ENCODE peak calls at places on chromosomes 16 and 17, in five cellular contexts. S, F, A, V and T are unnamed samples.

GRCh38 chr16:50315346-50315997 is 49.1 kb downstream of the ADCY7 start:
- DNase-seq in A (no peak), F (no peak), S (no peak), V (no peak), T (no peak)

GRCh38 chr17:6542577-6542976 is 13.8 kb downstream of the PITPNM3 start:
- DNase-seq in V (peak), S (no peak), A (no peak), F (no peak), T (no peak)

GRCh38 chr16:24328835-24329418 is 72.8 kb downstream of the CACNG3 start:
- DNase-seq in A (no peak), F (no peak), V (no peak), S (no peak), T (no peak)

GRCh38 chr17:81190591-81190990 is 24.6 kb upstream of the AATK start:
- DNase-seq in F (no peak), V (peak), A (no peak), S (no peak), T (no peak)

GRCh38 chr16:6482861-6483530 is 849.6 kb upstream of the RBFOX1 start:
- DNase-seq in S (no peak), F (no peak), V (peak), A (no peak), T (no peak)

GRCh38 chr17:47604268-47604927 is 45.3 kb upstream of the KPNB1 start:
- DNase-seq in F (peak), S (no peak), A (no peak), V (no peak), T (no peak)

GRCh38 chr17:75707096-75707720 is 14.1 kb upstream of the ITGB4 start:
- DNase-seq in A (no peak), V (no peak), S (no peak), F (no peak), T (no peak)

GRCh38 chr17:82611140-82612058 is 36.8 kb downstream of the WDR45B start:
- DNase-seq in S (no peak), A (no peak), V (no peak), F (no peak), T (no peak)

GRCh38 chr16:74743668-74744299 is 30.8 kb downstream of the FA2H start:
- DNase-seq in V (no peak), A (peak), F (no peak), S (peak), T (no peak)

GRCh38 chr17:70137451-70138230 is 31.7 kb upstream of the KCNJ2 start:
- DNase-seq in F (peak), S (peak), V (no peak), A (peak), T (peak)

GRCh38 chr17:81381632-81382577 is 13.4 kb upstream of the BAHCC1 start:
- DNase-seq in V (peak), F (no peak), S (no peak), A (no peak), T (no peak)

GRCh38 chr16:11560701-11561439 is 25.8 kb downstream of the LITAF start:
- DNase-seq in A (no peak), S (no peak), V (no peak), F (no peak), T (no peak)

GRCh38 chr16:67428146-67428731 is 2.7 kb upstream of the HSD11B2 start:
- DNase-seq in V (peak), F (peak), A (no peak), S (peak), T (peak)

GRCh38 chr17:17088104-17088485 is 45.8 kb downstream of the MPRIP start:
- DNase-seq in S (no peak), V (peak), F (no peak), A (no peak), T (no peak)

GRCh38 chr16:89052191-89052787 is 41.4 kb upstream of the ACSF3 start:
- DNase-seq in S (no peak), V (peak), A (no peak), F (no peak), T (no peak)

GRCh38 chr17:75980188-75981018 is 1.4 kb downstream of the TEN1 start:
- DNase-seq in S (no peak), V (peak), A (no peak), F (no peak), T (no peak)

GRCh38 chr17:32102697-32103096 is 39.6 kb upstream of the RHOT1 start:
- DNase-seq in A (no peak), S (no peak), V (no peak), F (no peak), T (peak)

GRCh38 chr16:7744546-7745294 is 412.1 kb downstream of the RBFOX1 start:
- DNase-seq in F (no peak), A (no peak), V (no peak), S (no peak), T (no peak)

GRCh38 chr16:7742626-7743025 is 410.0 kb downstream of the RBFOX1 start:
- DNase-seq in A (no peak), S (no peak), V (no peak), F (no peak), T (no peak)

GRCh38 chr16:7746971-7747370 is 414.3 kb downstream of the RBFOX1 start:
- DNase-seq in F (no peak), A (no peak), V (no peak), S (no peak), T (no peak)

DNA sequence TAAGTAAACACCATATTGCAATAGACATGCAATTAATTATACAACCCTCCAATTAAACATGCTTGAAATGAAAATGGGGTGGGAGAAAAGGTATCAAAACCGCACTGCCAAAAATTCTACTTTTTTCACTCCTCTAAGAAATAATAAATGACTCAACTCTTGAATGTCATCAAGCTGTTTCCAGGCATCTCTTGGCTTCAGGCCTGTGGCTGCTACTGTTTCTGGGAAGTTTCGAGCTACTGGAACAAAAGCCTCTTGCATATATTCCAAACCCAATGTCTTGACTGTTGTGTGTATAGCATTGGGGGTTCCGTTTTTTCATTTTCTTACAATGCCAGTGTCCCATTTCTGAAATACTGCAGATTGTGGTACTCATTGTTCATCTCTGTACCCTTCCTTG is 412.7 kb downstream of the RBFOX1 start:
- DNase-seq in S (no peak), F (no peak), A (no peak), V (no peak), T (no peak)
- TF ChIP-seq CTCF in S (no peak), F (no peak), A (no peak), V (no peak), T (no peak)

DNA sequence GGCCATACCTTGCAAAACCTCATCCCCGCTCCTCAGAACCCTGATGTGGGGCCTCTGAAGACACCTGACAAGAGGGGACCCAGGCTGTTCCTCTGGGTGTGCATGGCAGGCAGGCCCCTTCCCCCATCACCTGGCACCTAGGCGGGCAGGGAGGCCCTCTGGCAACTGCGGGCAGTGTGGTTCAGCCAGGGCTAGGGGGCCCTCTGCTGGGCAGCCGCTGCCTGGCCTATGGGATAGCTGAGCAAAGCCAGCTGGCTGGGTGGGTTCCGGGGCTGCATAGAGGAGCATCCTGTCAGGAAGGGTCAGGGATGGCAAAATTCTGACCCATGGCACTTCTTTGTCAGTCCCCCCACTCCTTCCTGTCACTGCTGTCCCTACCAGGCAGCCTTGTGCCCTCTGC is 228.7 kb upstream of the ASIC2 start:
- DNase-seq in F (no peak), S (no peak), A (no peak), V (no peak), T (no peak)
- TF ChIP-seq CTCF in F (peak), S (peak), A (peak), V (peak), T (peak)

GRCh38 chr17:37221865-37222264 is 153.9 kb upstream of the C17orf78 start:
- DNase-seq in V (no peak), A (no peak), F (no peak), S (no peak), T (no peak)
- TF ChIP-seq CTCF in V (peak), A (no peak), F (no peak), S (no peak), T (no peak)

GRCh38 chr17:4003501-4004421 is 39.5 kb upstream of the ATP2A3 start:
- DNase-seq in V (peak), A (no peak), F (no peak), S (no peak), T (no peak)

GRCh38 chr17:4006165-4006589 is 41.9 kb upstream of the ATP2A3 start:
- DNase-seq in V (peak), A (no peak), F (no peak), S (no peak), T (no peak)

GRCh38 chr17:4005296-4006164 is 41.3 kb upstream of the ATP2A3 start:
- DNase-seq in A (no peak), S (no peak), F (no peak), V (peak), T (no peak)

GRCh38 chr17:4003131-4003500 is 38.9 kb upstream of the ATP2A3 start:
- DNase-seq in V (peak), A (no peak), F (no peak), S (no peak), T (no peak)

GRCh38 chr17:4004517-4005295 is 40.5 kb upstream of the ATP2A3 start:
- DNase-seq in F (no peak), A (no peak), V (peak), S (no peak), T (peak)
- TF ChIP-seq CTCF in F (peak), A (peak), V (peak), S (peak), T (peak)

DNA sequence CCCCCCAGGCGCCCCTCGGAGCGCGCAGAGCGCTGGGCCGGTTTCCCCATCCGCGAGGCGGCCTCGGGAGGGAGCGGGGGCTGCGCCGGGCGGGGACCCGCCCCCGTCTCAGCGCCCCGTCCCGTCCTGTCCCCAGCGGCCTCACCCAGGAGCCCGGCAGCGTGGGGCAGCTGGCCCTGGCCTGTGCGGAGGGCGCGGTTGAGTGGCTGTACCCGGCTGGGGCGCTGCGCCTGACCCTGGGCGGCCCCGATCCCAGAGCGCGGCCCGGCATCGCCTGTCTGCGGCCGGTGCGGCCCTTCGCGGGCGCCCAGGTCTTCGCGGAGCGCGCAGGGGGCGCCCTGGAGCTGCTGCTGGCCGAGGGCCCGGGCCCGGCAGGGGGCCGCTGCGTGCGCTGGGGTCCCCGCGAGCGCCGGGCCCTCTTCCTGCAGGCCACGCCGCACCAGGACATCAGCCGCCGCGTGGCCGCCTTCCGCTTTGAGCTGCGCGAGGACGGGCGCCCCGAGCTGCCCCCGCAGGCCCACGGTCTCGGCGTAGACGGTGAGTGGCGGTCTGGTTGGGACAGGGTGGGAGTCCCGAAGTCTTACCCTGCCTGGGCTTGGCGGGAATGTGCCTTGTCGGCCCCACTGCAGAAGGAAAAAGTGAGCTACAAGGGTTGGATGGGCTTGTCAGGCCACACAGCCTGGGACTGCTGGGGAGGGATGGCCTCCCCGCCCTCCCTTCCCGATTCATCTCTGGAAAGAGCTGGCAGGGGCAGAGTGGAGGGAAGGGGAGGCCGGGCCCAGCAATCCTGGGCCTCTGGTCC is 731 bp downstream of the METRN start:
- DNase-seq in V (no peak), A (no peak), S (no peak), F (no peak), T (peak)
- TF ChIP-seq CTCF in V (peak), A (peak), S (no peak), F (no peak), T (peak)

DNA sequence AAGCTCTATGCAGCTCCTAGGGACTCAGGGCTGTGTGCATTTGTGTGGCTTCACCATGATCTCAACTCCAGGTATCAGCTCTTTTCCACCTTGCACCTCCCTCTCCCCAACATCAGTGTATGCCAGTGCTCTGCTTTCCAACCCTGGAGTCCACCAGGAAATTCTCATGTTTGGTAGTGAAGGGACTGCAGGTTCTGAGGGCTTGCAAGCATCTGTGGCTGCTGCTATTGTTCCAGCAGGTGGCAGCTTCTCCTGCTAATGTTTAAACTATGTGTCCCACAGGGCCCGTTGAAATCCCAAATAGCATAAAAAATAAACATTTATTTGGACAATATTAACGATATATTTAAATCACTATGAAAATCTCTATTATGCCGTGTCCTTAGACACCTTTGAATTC is 82.0 kb downstream of the RGS9 start:
- DNase-seq in V (no peak), A (no peak), F (no peak), S (no peak), T (no peak)
- TF ChIP-seq CTCF in V (peak), A (peak), F (no peak), S (no peak), T (no peak)

DNA sequence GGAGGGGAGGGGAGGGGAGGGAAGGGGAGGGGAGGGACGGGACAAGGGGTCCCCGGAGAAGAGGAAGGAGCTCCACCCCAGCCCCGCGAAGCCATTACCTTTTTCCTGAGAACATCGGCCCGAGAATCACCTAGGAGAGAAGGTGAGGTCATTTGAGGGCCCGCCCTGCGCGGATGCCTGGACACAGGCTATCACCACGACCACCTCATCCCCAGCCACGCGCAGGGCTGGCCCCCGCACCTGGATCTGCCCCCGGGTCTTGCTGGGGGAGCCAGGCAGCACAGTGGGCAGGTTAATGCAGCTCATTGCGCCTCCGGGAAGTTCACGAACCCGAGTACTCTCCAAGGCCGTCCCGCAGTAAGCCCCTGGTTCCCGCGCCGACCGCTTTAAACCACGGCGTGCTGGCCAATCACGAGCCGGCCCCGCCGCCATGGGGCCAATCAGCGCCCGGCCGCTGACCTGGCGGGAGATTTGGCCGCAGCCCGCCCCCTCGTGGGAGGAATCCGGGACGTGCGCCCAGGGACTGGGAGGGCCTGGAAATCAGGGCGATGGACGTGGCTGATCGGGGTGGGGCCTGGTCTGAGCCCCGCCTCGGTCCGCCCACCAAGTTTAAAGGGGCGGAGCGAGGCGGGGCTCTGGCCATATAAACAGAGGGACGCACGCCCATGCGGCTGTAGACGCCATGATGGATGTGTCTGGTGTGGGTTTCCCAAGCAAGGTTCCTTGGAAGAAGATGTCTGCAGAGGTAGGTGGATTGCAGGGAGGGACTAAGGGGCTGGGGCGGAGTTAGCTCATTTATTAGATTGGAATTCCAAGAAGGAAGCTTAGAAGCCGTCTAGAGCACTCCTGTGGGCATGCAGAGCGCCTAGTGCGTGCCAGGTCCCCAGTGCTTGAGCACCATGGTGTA is at the start of the genes AFMID and TK1:
- DNase-seq in F (peak), A (peak), S (peak), V (peak), T (peak)
- TF ChIP-seq CTCF in F (peak), A (peak), S (peak), V (peak), T (peak)

GRCh38 chr16:77043076-77043475 is 147.9 kb upstream of the MON1B start:
- DNase-seq in V (no peak), F (peak), A (no peak), S (peak), T (no peak)
- TF ChIP-seq CTCF in V (peak), F (peak), A (no peak), S (peak), T (no peak)

GRCh38 chr17:78979780-78980623 is at the start of gene LGALS3BP:
- DNase-seq in S (peak), A (no peak), F (no peak), V (no peak), T (no peak)

GRCh38 chr17:78976907-78977680 is 2.6 kb downstream of the LGALS3BP start:
- DNase-seq in A (no peak), S (no peak), V (no peak), F (no peak), T (no peak)

GRCh38 chr17:78977681-78977943 is 2.1 kb downstream of the LGALS3BP start:
- DNase-seq in V (no peak), S (no peak), A (no peak), F (no peak), T (no peak)

GRCh38 chr17:78980624-78980972 is 875 bp upstream of the LGALS3BP start:
- DNase-seq in F (no peak), V (no peak), S (no peak), A (no peak), T (no peak)

GRCh38 chr17:78977992-78978973 is 1.4 kb downstream of the LGALS3BP start:
- DNase-seq in S (no peak), A (no peak), F (no peak), V (no peak), T (no peak)
- TF ChIP-seq CTCF in S (peak), A (peak), F (no peak), V (peak), T (no peak)

DNA sequence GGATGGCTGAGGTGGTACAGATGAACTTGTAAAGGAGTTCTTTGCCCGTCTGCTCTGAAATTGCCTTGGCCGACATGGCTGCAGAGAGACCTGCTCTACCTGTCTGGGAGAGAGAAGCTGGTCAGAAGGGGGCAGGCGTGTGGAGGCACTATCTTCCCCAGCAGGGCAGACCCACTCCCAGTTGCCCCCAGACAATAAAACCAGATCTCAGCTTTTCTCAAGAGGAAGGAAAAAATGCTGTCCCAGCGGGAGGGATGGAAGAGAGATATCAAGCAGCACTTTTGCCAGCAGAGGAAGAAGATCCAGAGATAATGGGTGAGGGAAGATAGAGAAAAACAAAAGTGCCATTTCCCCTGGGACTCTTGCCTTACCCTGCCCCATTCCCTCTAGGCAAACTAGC is 5.0 kb downstream of the ACLY start:
- DNase-seq in S (no peak), F (no peak), A (no peak), V (no peak), T (no peak)
- TF ChIP-seq CTCF in S (no peak), F (no peak), A (no peak), V (no peak), T (no peak)